ENCODE peak calls at places on chromosomes 2 and 18, in four cellular contexts. H, A, D and W are unnamed samples.

GRCh38 chr2:55010915-55011314 is 39.3 kb downstream of the RTN4 start:
- DNase-seq in H (no peak), A (peak), D (no peak), W (no peak)

GRCh38 chr2:110729106-110729505 is 3.3 kb upstream of the ACOXL start:
- DNase-seq in H (no peak), A (no peak), D (no peak), W (no peak)

GRCh38 chr2:157404363-157404762 is 39.5 kb downstream of the CYTIP start:
- DNase-seq in H (peak), A (peak), D (peak), W (no peak)

GRCh38 chr2:134706587-134707329 is 12.0 kb downstream of the TMEM163 start:
- DNase-seq in H (no peak), A (no peak), D (no peak), W (no peak)

GRCh38 chr2:54013996-54014395 is 43.2 kb upstream of the PSME4 start:
- DNase-seq in H (no peak), A (no peak), D (no peak), W (peak)

GRCh38 chr2:98822301-98823164 is 91.6 kb upstream of the MGAT4A start:
- DNase-seq in H (peak), A (no peak), D (no peak), W (no peak)

GRCh38 chr2:173978447-173978846 is 13.3 kb upstream of the SP3 start:
- DNase-seq in H (no peak), A (no peak), D (no peak), W (no peak)

GRCh38 chr2:8437228-8437948 is 244.5 kb upstream of the ID2 start:
- DNase-seq in H (no peak), A (no peak), D (no peak), W (no peak)

GRCh38 chr2:120469486-120469885 is 123.5 kb downstream of the INHBB start:
- DNase-seq in H (no peak), A (no peak), D (no peak), W (no peak)

GRCh38 chr2:71538241-71538640 is 84.9 kb downstream of the DYSF start:
- DNase-seq in H (no peak), A (no peak), D (no peak), W (no peak)

GRCh38 chr2:241272298-241272721 is 43.2 kb downstream of the HDLBP start:
- DNase-seq in H (no peak), A (no peak), D (no peak), W (no peak)

GRCh38 chr2:15117409-15118030 is 443.6 kb downstream of the NBAS start:
- DNase-seq in H (no peak), A (no peak), D (no peak), W (no peak)

GRCh38 chr2:10043906-10044601 is 704 bp downstream of the KLF11 start:
- DNase-seq in H (peak), A (no peak), D (peak), W (no peak)

GRCh38 chr2:136358576-136358975 is 240.6 kb upstream of the CXCR4 start:
- DNase-seq in H (no peak), A (no peak), D (no peak), W (no peak)

GRCh38 chr2:60413819-60414178 is 139.7 kb downstream of the BCL11A start:
- DNase-seq in H (no peak), A (peak), D (no peak), W (no peak)

GRCh38 chr2:226475650-226476049 is 324.0 kb downstream of the IRS1 start:
- DNase-seq in H (no peak), A (no peak), D (peak), W (no peak)

GRCh38 chr2:5690718-5691658 is 1.2 kb upstream of the SOX11 start:
- DNase-seq in H (no peak), A (no peak), D (no peak), W (no peak)

GRCh38 chr2:33378551-33379220 is 97.8 kb upstream of the RASGRP3 start:
- DNase-seq in H (no peak), A (peak), D (no peak), W (no peak)

GRCh38 chr2:236843604-236844003 is 242.1 kb upstream of the COPS8 start:
- DNase-seq in H (no peak), A (no peak), D (no peak), W (no peak)

GRCh38 chr2:7392076-7392787 is 475.0 kb downstream of the RNF144A start:
- DNase-seq in H (no peak), A (no peak), D (no peak), W (no peak)

GRCh38 chr2:210172219-210172575 is 988 bp upstream of the KANSL1L start:
- DNase-seq in H (no peak), A (no peak), D (no peak), W (no peak)

GRCh38 chr2:238939521-238940403 is 91.9 kb downstream of the TWIST2 start:
- DNase-seq in H (no peak), A (no peak), D (no peak), W (no peak)

GRCh38 chr2:69704446-69704845 is 37.5 kb upstream of the ANXA4 start:
- DNase-seq in H (no peak), A (no peak), D (no peak), W (peak)

GRCh38 chr2:11572996-11573395 is 39.2 kb downstream of the GREB1 start:
- DNase-seq in H (no peak), A (no peak), D (no peak), W (no peak)

GRCh38 chr2:235021752-235022151 is 69.9 kb downstream of the SH3BP4 start:
- DNase-seq in H (no peak), A (no peak), D (peak), W (no peak)

GRCh38 chr18:75068682-75069435 is 140.1 kb downstream of the PTGR3 start:
- DNase-seq in H (no peak), A (no peak), D (no peak), W (no peak)

GRCh38 chr2:95104606-95105005 is 17.0 kb downstream of the MRPS5 start:
- DNase-seq in H (no peak), A (no peak), D (no peak), W (no peak)

GRCh38 chr2:191474459-191474858 is 203.5 kb upstream of the NABP1 start:
- DNase-seq in H (no peak), A (no peak), D (no peak), W (no peak)

GRCh38 chr2:97764559-97765263 is 51.3 kb downstream of the ZAP70 start:
- DNase-seq in H (no peak), A (no peak), D (no peak), W (no peak)

GRCh38 chr2:189952536-189953109 is 109.9 kb downstream of the MSTN start:
- DNase-seq in H (no peak), A (peak), D (no peak), W (no peak)